ENCODE peak calls at places on chromosomes 12 and 14, in ten cellular contexts. M is GM13976, X is coronary artery, L is left ventricle myocardium inferior, G is fibroblast of mammary gland, Y is kidney, R is Calu3, Z is RWPE1, A is astrocyte of the spinal cord, J is left lung. V is an unnamed sample.

GRCh38 chr12:131082795-131083194 is 129.1 kb downstream of the ADGRD1 start:
- DNase-seq in Z (no peak), M (no peak), R (no peak), L (no peak), G (no peak), A (no peak), Y (no peak), X (peak), J (peak), V (no peak)

GRCh38 chr14:59060841-59061240 is 127.6 kb upstream of the DAAM1 start:
- DNase-seq in X (no peak), Z (no peak), R (no peak), L (no peak), J (no peak), A (no peak), G (no peak), Y (peak), M (no peak), V (no peak)

GRCh38 chr14:104801284-104802119 is 601 bp downstream of the ZBTB42 start:
- DNase-seq in A (no peak), R (no peak), Z (no peak), J (no peak), Y (no peak), X (no peak), M (no peak), G (no peak), L (no peak), V (no peak)

GRCh38 chr12:67681145-67681778 is 32.7 kb downstream of the DYRK2 start:
- DNase-seq in X (no peak), Z (peak), Y (no peak), A (peak), G (peak), M (no peak), L (no peak), R (no peak), J (no peak), V (no peak)

GRCh38 chr12:4421590-4422031 is 24.0 kb downstream of the FGF6 start:
- DNase-seq in R (peak), L (no peak), A (peak), M (peak), Z (peak), Y (no peak), J (no peak), X (no peak), G (peak), V (no peak)

GRCh38 chr12:64160718-64161060 is 61.4 kb downstream of the KICS2 start:
- DNase-seq in Y (no peak), L (no peak), A (peak), Z (peak), X (no peak), M (no peak), G (peak), R (no peak), J (no peak), V (no peak)

GRCh38 chr14:95265106-95266094 is 54.3 kb downstream of the CLMN start:
- DNase-seq in Y (no peak), R (peak), Z (peak), J (no peak), G (peak), A (peak), L (no peak), X (peak), M (peak), V (no peak)

GRCh38 chr14:56413721-56414120 is 165.9 kb upstream of the TMEM260 start:
- DNase-seq in A (no peak), L (no peak), Z (no peak), X (no peak), M (no peak), R (no peak), G (no peak), J (no peak), Y (no peak), V (no peak)

GRCh38 chr12:73892181-73892580 is 645.5 kb upstream of the ATXN7L3B start:
- DNase-seq in L (no peak), X (no peak), M (no peak), A (peak), J (peak), Y (no peak), G (peak), Z (no peak), R (peak), V (no peak)

GRCh38 chr12:49050507-49051372 is 9.9 kb downstream of the KMT2D start:
- DNase-seq in M (no peak), A (no peak), Y (peak), L (no peak), J (no peak), X (no peak), Z (no peak), G (no peak), R (no peak), V (no peak)

GRCh38 chr12:9999016-9999415 is at the start of gene CLEC1B:
- DNase-seq in J (no peak), X (no peak), L (no peak), M (no peak), Z (no peak), A (no peak), G (no peak), Y (no peak), R (no peak), V (no peak)

GRCh38 chr12:30219047-30219446 is 435.3 kb upstream of the TMTC1 start:
- DNase-seq in G (peak), M (no peak), X (no peak), A (peak), Y (no peak), R (no peak), J (no peak), L (no peak), Z (no peak), V (no peak)

GRCh38 chr12:85468356-85469157 is 188.5 kb downstream of the ALX1 start:
- DNase-seq in Z (peak), J (peak), G (peak), L (no peak), M (peak), Y (peak), A (peak), X (no peak), R (peak), V (no peak)

GRCh38 chr14:102554835-102555819 is 37.3 kb upstream of the RCOR1 start:
- DNase-seq in Z (no peak), Y (peak), R (peak), X (no peak), A (no peak), G (no peak), L (peak), J (peak), M (peak), V (peak)

GRCh38 chr12:4152145-4152795 is 121.3 kb upstream of the CCND2 start:
- DNase-seq in G (no peak), Z (no peak), Y (no peak), M (no peak), J (no peak), X (no peak), L (no peak), R (no peak), A (no peak), V (no peak)

DNA sequence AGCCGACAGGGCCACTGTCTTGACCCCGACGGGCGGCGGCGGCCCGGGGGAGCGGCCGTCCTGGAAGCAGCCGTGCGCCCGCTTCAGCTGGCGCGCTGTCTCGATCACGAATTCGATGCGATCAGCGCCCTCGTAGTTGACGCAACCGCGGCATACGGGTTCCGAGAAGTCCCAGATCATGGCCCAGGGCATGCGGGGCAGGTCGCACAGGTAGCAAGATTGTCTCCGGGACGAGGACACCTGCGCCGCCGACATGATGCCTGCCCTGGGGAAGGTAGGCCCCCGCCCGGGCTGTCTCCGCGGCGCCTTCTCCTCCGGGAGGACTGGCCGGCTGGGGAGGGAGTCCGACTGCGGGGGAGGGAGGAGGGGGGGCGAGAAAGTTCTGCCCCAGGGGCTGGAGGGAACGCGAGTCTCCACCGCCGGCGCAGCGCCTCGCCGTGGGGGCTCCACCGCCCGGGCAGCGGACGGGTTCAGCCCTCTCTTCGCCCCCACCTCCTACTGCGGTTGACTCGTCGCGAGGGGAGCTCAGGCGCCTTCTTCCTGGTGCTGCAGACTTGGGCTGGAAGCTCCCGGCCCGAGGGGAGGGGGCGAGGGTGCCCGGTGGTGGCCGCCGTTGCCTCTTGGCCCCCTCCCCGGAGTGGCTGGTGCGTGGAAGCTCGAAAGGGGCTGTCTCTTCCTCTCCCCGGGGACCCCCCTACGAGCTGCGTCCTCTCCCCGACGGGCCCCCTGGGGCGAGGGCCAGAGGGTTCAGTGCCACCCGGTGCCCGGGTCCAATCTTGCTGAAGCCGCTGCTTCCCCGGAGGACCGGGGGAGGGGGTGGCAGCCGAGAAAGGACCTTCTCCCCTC is 747 bp downstream of the IRF2BPL start:
- DNase-seq in R (peak), L (peak), X (no peak), M (peak), G (no peak), Z (no peak), A (peak), J (peak), Y (peak), V (peak)
- TF ChIP-seq CTCF in R (no peak), L (peak), X (no peak), M (peak), G (no peak), Z (peak), A (peak), J (no peak), Y (peak), V (no peak)

GRCh38 chr14:67133595-67134441 is 55.4 kb upstream of the GARIN2 start:
- DNase-seq in Z (no peak), X (no peak), G (no peak), R (no peak), J (no peak), Y (no peak), L (no peak), M (no peak), A (peak), V (no peak)

GRCh38 chr14:67137744-67138371 is 51.4 kb upstream of the GARIN2 start:
- DNase-seq in R (no peak), M (peak), Z (peak), A (peak), G (peak), L (no peak), X (no peak), J (no peak), Y (no peak), V (no peak)
- TF ChIP-seq CTCF in R (peak), M (peak), Z (peak), A (peak), G (peak), L (peak), X (no peak), J (no peak), Y (no peak), V (peak)

GRCh38 chr14:90445011-90445410 is 48.2 kb downstream of the CALM1 start:
- DNase-seq in R (no peak), L (no peak), G (no peak), Y (no peak), A (no peak), J (no peak), X (no peak), Z (no peak), M (no peak), V (no peak)

GRCh38 chr14:90446405-90446804 is 49.6 kb downstream of the CALM1 start:
- DNase-seq in J (no peak), R (no peak), M (no peak), Z (no peak), A (no peak), G (no peak), L (no peak), Y (no peak), X (no peak), V (no peak)

GRCh38 chr14:90450151-90450550 is 53.3 kb downstream of the CALM1 start:
- DNase-seq in L (no peak), M (no peak), Y (no peak), R (no peak), X (no peak), Z (no peak), G (no peak), A (no peak), J (no peak), V (no peak)

GRCh38 chr14:90450667-90451066 is 53.8 kb downstream of the CALM1 start:
- DNase-seq in L (no peak), J (no peak), X (no peak), R (no peak), M (no peak), Y (no peak), Z (no peak), G (no peak), A (no peak), V (no peak)

GRCh38 chr14:90447720-90448497 is 51.1 kb downstream of the CALM1 start:
- DNase-seq in G (no peak), Y (no peak), X (no peak), A (no peak), Z (no peak), M (no peak), L (no peak), J (no peak), R (no peak), V (no peak)
- TF ChIP-seq CTCF in G (no peak), Y (no peak), X (no peak), A (no peak), Z (no peak), M (no peak), L (no peak), J (no peak), R (no peak), V (no peak)

DNA sequence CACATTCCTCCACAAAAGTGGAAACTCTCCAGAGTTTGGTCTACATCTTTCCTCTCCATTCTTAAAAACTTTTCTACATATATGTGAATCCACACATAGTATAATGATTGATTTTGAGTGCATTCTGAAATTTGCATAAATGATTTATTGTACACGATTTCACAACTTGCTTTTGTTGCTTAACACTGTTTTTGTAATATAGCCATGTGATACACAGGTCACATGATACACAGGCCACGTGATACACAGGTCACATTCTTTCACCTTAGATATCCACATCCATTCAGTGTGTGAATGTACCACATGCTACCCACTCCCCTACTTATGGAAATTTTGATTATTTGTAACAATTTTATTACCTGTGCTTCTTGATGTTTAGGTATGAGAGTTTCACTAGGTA is 319.1 kb downstream of the ZFP36L1 start:
- DNase-seq in J (no peak), L (no peak), Y (no peak), A (no peak), Z (no peak), X (no peak), M (no peak), R (no peak), G (peak), V (no peak)
- TF ChIP-seq CTCF in J (no peak), L (no peak), Y (no peak), A (no peak), Z (no peak), X (no peak), M (no peak), R (no peak), G (no peak), V (no peak)

V was measured in natural killer cell.